ENCODE peak calls at places on chromosomes 4 and X, in five cellular contexts. One of them, this sample, is unnamed. For H3K27me3 and H3K9me3, the result is how much of the 10 kb centered on the place peaks cover.

GRCh38 chrX:18873189-18873791 is 110.6 kb downstream of the PHKA2 start:
- DNase-seq in PC-3: peak
- DNase-seq in left lung: no peak
- DNase-seq in prostate gland: no peak
- DNase-seq in CD8-positive, alpha-beta T cell: no peak
- DNase-seq in this sample: no peak

GRCh38 chr4:65089666-65090065 is 580.6 kb downstream of the EPHA5 start:
- DNase-seq in PC-3: peak
- DNase-seq in left lung: no peak
- DNase-seq in prostate gland: no peak
- DNase-seq in CD8-positive, alpha-beta T cell: no peak
- DNase-seq in this sample: no peak

GRCh38 chr4:8909548-8909947 is 37.9 kb upstream of the HMX1 start:
- DNase-seq in PC-3: no peak
- DNase-seq in left lung: peak
- DNase-seq in prostate gland: no peak
- DNase-seq in CD8-positive, alpha-beta T cell: no peak
- DNase-seq in this sample: no peak

GRCh38 chr4:36292551-36293188 is 11.3 kb downstream of the DTHD1 start:
- DNase-seq in PC-3: no peak
- DNase-seq in left lung: no peak
- DNase-seq in prostate gland: no peak
- DNase-seq in CD8-positive, alpha-beta T cell: no peak
- DNase-seq in this sample: no peak

GRCh38 chrX:81377329-81377728 is 175.4 kb downstream of the SH3BGRL start:
- DNase-seq in PC-3: peak
- DNase-seq in left lung: no peak
- DNase-seq in prostate gland: no peak
- DNase-seq in CD8-positive, alpha-beta T cell: no peak
- DNase-seq in this sample: peak

GRCh38 chr4:15479089-15479912 is 9.6 kb downstream of the CC2D2A start:
- DNase-seq in PC-3: peak
- DNase-seq in left lung: no peak
- DNase-seq in prostate gland: peak
- DNase-seq in CD8-positive, alpha-beta T cell: no peak
- DNase-seq in this sample: peak

GRCh38 chrX:17931855-17932254 is 70.8 kb upstream of the RAI2 start:
- DNase-seq in PC-3: no peak
- DNase-seq in left lung: no peak
- DNase-seq in prostate gland: no peak
- DNase-seq in CD8-positive, alpha-beta T cell: no peak
- DNase-seq in this sample: no peak

GRCh38 chrX:152821145-152821765 is 9.3 kb downstream of the CETN2 start:
- DNase-seq in PC-3: peak
- DNase-seq in left lung: no peak
- DNase-seq in prostate gland: no peak
- DNase-seq in CD8-positive, alpha-beta T cell: no peak
- DNase-seq in this sample: no peak

GRCh38 chr4:127623755-127624087 is 9.0 kb upstream of the INTU start:
- DNase-seq in PC-3: no peak
- DNase-seq in left lung: peak
- DNase-seq in prostate gland: no peak
- DNase-seq in CD8-positive, alpha-beta T cell: no peak
- DNase-seq in this sample: no peak

GRCh38 chrX:124346064-124346876 is at the start of gene SH2D1A:
- DNase-seq in PC-3: no peak
- DNase-seq in left lung: no peak
- DNase-seq in prostate gland: no peak
- DNase-seq in CD8-positive, alpha-beta T cell: peak
- DNase-seq in this sample: no peak

GRCh38 chrX:13091111-13091765 is 46.8 kb upstream of the FAM9C start:
- DNase-seq in PC-3: no peak
- DNase-seq in left lung: no peak
- DNase-seq in prostate gland: no peak
- DNase-seq in CD8-positive, alpha-beta T cell: no peak
- DNase-seq in this sample: no peak

GRCh38 chr4:156388826-156389225 is 435.2 kb upstream of the CTSO start:
- DNase-seq in PC-3: peak
- DNase-seq in left lung: no peak
- DNase-seq in prostate gland: no peak
- DNase-seq in CD8-positive, alpha-beta T cell: no peak
- DNase-seq in this sample: no peak

GRCh38 chrX:30283456-30284200 is 25.6 kb downstream of the NR0B1 start:
- DNase-seq in PC-3: peak
- DNase-seq in left lung: no peak
- DNase-seq in prostate gland: no peak
- DNase-seq in CD8-positive, alpha-beta T cell: no peak
- DNase-seq in this sample: peak

GRCh38 chrX:47047989-47048388 is 30.3 kb upstream of the RGN start:
- DNase-seq in PC-3: peak
- DNase-seq in left lung: no peak
- DNase-seq in prostate gland: no peak
- DNase-seq in CD8-positive, alpha-beta T cell: no peak
- DNase-seq in this sample: no peak

GRCh38 chr4:149291463-149291862 is 524.2 kb downstream of the IQCM start:
- DNase-seq in PC-3: peak
- DNase-seq in left lung: no peak
- DNase-seq in prostate gland: no peak
- DNase-seq in CD8-positive, alpha-beta T cell: no peak
- DNase-seq in this sample: peak

GRCh38 chr4:3343358-3343757 is 50.5 kb downstream of the RGS12 start:
- DNase-seq in PC-3: no peak
- DNase-seq in left lung: no peak
- DNase-seq in prostate gland: peak
- DNase-seq in CD8-positive, alpha-beta T cell: no peak
- DNase-seq in this sample: no peak

GRCh38 chr4:73922766-73923630 is 53.8 kb downstream of the CXCL1 start:
- DNase-seq in PC-3: peak
- DNase-seq in left lung: no peak
- DNase-seq in prostate gland: no peak
- DNase-seq in CD8-positive, alpha-beta T cell: no peak
- DNase-seq in this sample: no peak

GRCh38 chrX:150873616-150874015 is 24.9 kb downstream of the CD99L2 start:
- DNase-seq in PC-3: peak
- DNase-seq in left lung: no peak
- DNase-seq in prostate gland: peak
- DNase-seq in CD8-positive, alpha-beta T cell: no peak
- DNase-seq in this sample: no peak

GRCh38 chr4:165814256-165815010 is 58.6 kb upstream of the TLL1 start:
- DNase-seq in PC-3: peak
- DNase-seq in left lung: no peak
- DNase-seq in prostate gland: no peak
- DNase-seq in CD8-positive, alpha-beta T cell: no peak
- DNase-seq in this sample: no peak

GRCh38 chrX:37684426-37684825 is 1.2 kb upstream of the XK start:
- DNase-seq in PC-3: no peak
- DNase-seq in left lung: no peak
- DNase-seq in prostate gland: no peak
- DNase-seq in CD8-positive, alpha-beta T cell: no peak
- DNase-seq in this sample: no peak

GRCh38 chrX:40651620-40652223 is 4.4 kb upstream of the CXorf38 start:
- DNase-seq in PC-3: peak
- DNase-seq in left lung: no peak
- DNase-seq in prostate gland: peak
- DNase-seq in CD8-positive, alpha-beta T cell: peak
- DNase-seq in this sample: no peak

GRCh38 chr4:41381384-41381783 is 124.7 kb downstream of the UCHL1 start:
- DNase-seq in PC-3: no peak
- DNase-seq in left lung: no peak
- DNase-seq in prostate gland: no peak
- DNase-seq in CD8-positive, alpha-beta T cell: no peak
- DNase-seq in this sample: no peak

GRCh38 chr4:126404549-126404948 is 1089.8 kb downstream of the FAT4 start:
- DNase-seq in PC-3: no peak
- DNase-seq in left lung: no peak
- DNase-seq in prostate gland: no peak
- DNase-seq in CD8-positive, alpha-beta T cell: no peak
- DNase-seq in this sample: peak

GRCh38 chr4:48958582-48958981 is 27.5 kb upstream of the CWH43 start:
- DNase-seq in PC-3: no peak
- DNase-seq in left lung: no peak
- DNase-seq in prostate gland: no peak
- DNase-seq in CD8-positive, alpha-beta T cell: no peak
- DNase-seq in this sample: no peak

GRCh38 chr4:45241976-45242375 is 515.6 kb upstream of the GNPDA2 start:
- DNase-seq in PC-3: peak
- DNase-seq in left lung: no peak
- DNase-seq in prostate gland: no peak
- DNase-seq in CD8-positive, alpha-beta T cell: no peak
- DNase-seq in this sample: no peak

DNA sequence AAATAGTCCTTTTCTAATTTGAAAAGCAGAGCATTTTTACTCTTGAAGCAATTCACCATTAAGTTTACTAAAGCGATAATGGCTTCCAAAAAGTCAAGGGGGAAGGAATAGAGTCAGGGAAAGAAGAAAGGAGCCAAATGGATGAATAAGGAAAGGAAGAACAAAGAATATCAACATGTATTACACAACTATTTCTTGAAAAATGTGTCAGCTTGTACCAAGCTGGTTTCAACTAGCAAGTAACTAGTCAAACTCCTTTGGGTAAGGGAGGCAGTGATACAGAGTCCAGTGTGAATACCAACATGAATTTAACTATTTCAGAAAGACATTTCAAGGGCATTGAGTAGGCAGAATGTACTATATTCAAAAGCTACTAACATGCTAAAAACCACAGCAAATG is 112.1 kb downstream of the ARHGAP6 start:
- DNase-seq in PC-3: no peak
- DNase-seq in left lung: no peak
- DNase-seq in prostate gland: no peak
- DNase-seq in CD8-positive, alpha-beta T cell: no peak
- DNase-seq in this sample: no peak
- H3K27me3 ChIP-seq in PC-3: under half
- H3K27me3 ChIP-seq in left lung: under half
- H3K27me3 ChIP-seq in prostate gland: under half
- H3K27me3 ChIP-seq in CD8-positive, alpha-beta T cell: under half
- H3K27me3 ChIP-seq in this sample: under half

GRCh38 chr4:19155568-19155967 is 1096.1 kb upstream of the SLIT2 start:
- DNase-seq in PC-3: no peak
- DNase-seq in left lung: no peak
- DNase-seq in prostate gland: no peak
- DNase-seq in CD8-positive, alpha-beta T cell: no peak
- DNase-seq in this sample: no peak
- H3K9me3 ChIP-seq in PC-3: under half
- H3K9me3 ChIP-seq in left lung: under half
- H3K9me3 ChIP-seq in prostate gland: under half
- H3K9me3 ChIP-seq in CD8-positive, alpha-beta T cell: under half
- H3K9me3 ChIP-seq in this sample: under half

DNA sequence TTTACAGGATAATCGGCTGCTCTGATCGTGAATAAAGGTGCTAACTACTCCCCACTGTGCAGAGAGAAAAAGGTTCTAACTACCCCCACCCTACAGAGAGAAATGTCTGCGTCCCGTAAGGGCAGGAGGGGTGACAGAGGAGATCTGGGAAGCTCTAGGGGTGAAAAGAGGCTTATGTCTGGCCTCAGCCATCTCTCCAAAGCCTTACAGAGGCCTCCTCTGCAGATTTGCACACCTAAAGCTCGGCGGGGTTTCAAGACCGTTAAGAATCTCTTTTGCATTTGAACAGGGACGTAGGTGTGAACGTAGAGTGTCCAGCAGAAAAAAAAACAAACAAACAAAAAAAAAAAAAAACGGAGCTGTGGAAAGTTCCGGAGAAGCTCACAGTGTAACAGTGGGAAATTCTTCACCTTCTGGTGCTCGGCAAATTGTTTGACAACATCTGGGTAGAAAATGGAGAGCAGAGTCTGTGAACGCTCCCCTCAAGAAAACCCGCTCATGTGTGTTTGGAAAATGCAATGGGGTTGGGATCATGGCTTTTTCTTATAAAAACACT is 161.0 kb downstream of the SHOX start:
- DNase-seq in PC-3: no peak
- DNase-seq in left lung: no peak
- DNase-seq in prostate gland: no peak
- DNase-seq in CD8-positive, alpha-beta T cell: no peak
- DNase-seq in this sample: no peak
- H3K27me3 ChIP-seq in PC-3: under half
- H3K27me3 ChIP-seq in left lung: half or more
- H3K27me3 ChIP-seq in prostate gland: under half
- H3K27me3 ChIP-seq in CD8-positive, alpha-beta T cell: under half
- H3K27me3 ChIP-seq in this sample: under half

GRCh38 chr4:33453436-33453835 is 2733.3 kb downstream of the PCDH7 start:
- DNase-seq in PC-3: no peak
- DNase-seq in left lung: no peak
- DNase-seq in prostate gland: no peak
- DNase-seq in CD8-positive, alpha-beta T cell: no peak
- DNase-seq in this sample: no peak

DNA sequence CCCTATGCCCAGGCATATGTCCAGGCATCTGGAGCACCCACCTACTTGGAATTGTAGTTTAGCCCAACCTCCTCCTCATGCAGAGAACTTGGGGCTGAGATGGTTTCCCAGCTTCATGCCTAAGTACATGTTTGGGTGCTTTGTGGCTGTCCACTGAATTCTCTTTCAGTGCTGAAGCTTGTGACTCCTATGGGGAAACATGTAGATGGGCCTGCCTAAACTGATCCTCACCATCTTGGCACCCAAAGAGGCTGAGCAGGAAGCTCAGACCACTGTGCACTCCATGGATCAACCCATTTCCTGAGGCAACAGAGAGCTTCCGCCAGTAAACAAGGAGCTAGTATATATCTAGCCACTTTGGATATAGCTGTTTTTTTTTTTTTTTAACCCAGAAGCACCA is 2733.7 kb downstream of the PCDH7 start:
- DNase-seq in PC-3: no peak
- DNase-seq in left lung: no peak
- DNase-seq in prostate gland: no peak
- DNase-seq in CD8-positive, alpha-beta T cell: no peak
- DNase-seq in this sample: no peak
- H3K9me3 ChIP-seq in PC-3: under half
- H3K9me3 ChIP-seq in left lung: under half
- H3K9me3 ChIP-seq in prostate gland: under half
- H3K9me3 ChIP-seq in CD8-positive, alpha-beta T cell: under half
- H3K9me3 ChIP-seq in this sample: under half

DNA sequence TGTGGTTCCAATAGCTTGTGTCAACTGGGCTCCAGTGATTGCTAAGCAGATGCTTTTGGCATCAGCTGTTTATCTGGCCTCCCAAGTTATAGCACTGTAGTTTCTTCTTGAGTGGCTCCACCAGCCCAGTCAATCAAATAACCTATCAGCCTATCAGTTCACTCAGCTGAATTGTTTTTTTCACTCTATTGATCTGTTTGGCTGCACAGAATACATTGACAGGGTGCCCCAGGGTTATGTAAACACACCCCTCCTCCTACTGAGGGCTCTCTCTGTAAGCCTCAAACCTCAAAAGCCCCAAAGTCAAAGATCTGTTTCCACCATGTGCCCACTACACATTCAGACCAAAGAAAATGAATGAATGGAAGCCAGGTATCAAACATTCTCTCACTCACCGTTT is 214.0 kb downstream of the HS6ST2 start:
- DNase-seq in PC-3: no peak
- DNase-seq in left lung: no peak
- DNase-seq in prostate gland: no peak
- DNase-seq in CD8-positive, alpha-beta T cell: no peak
- DNase-seq in this sample: no peak
- H3K27me3 ChIP-seq in PC-3: under half
- H3K27me3 ChIP-seq in left lung: under half
- H3K27me3 ChIP-seq in prostate gland: under half
- H3K27me3 ChIP-seq in CD8-positive, alpha-beta T cell: under half
- H3K27me3 ChIP-seq in this sample: under half

GRCh38 chr4:110483516-110483915 is 7.6 kb downstream of the ENPEP start:
- DNase-seq in PC-3: no peak
- DNase-seq in left lung: no peak
- DNase-seq in prostate gland: no peak
- DNase-seq in CD8-positive, alpha-beta T cell: no peak
- DNase-seq in this sample: no peak
- H3K9me3 ChIP-seq in PC-3: under half
- H3K9me3 ChIP-seq in left lung: under half
- H3K9me3 ChIP-seq in prostate gland: under half
- H3K9me3 ChIP-seq in CD8-positive, alpha-beta T cell: under half
- H3K9me3 ChIP-seq in this sample: under half